ENCODE peak calls at places on chromosome 21, in seven cellular contexts. A is IMR-90, P is mesenchymal stem cell, Q is K562, N is adipocyte, T is mammary epithelial cell, B is MM.1S. S is an unnamed sample.

GRCh38 chr21:27422435-27422834 is 455.5 kb upstream of the ADAMTS5 start:
- DNase-seq in P (peak; percentile 45), B (no peak), A (peak; percentile 60), T (peak; percentile 32), Q (no peak), N (no peak), S (no peak)

GRCh38 chr21:21199342-21200102 is 201.3 kb downstream of the NCAM2 start:
- DNase-seq in N (no peak), A (no peak), Q (peak; percentile 50), T (no peak), B (no peak), P (no peak), S (no peak)

GRCh38 chr21:26409735-26410134 is 163.4 kb downstream of the CYYR1 start:
- DNase-seq in Q (no peak), A (no peak), N (no peak), B (no peak), P (no peak), T (no peak), S (no peak)

GRCh38 chr21:26365849-26366248 is 195.3 kb upstream of the APP start:
- DNase-seq in B (no peak), P (no peak), A (no peak), T (peak; percentile 61), Q (no peak), N (no peak), S (no peak)

GRCh38 chr21:21387891-21388290 is 389.7 kb downstream of the NCAM2 start:
- DNase-seq in N (no peak), T (no peak), B (no peak), A (no peak), P (no peak), Q (no peak), S (no peak)

GRCh38 chr21:43597052-43597451 is 62.2 kb downstream of the HSF2BP start:
- DNase-seq in Q (no peak), P (peak; percentile 83), T (peak; percentile 82), B (no peak), N (peak; percentile 67), A (peak; percentile 88), S (no peak)

GRCh38 chr21:38170283-38170682 is 86.5 kb upstream of the KCNJ15 start:
- DNase-seq in A (peak; percentile 12), B (peak; percentile 25), P (peak; percentile 30), N (no peak), T (peak; percentile 43), Q (peak; percentile 16), S (no peak)

GRCh38 chr21:37527716-37528115 is 161.1 kb downstream of the DYRK1A start:
- DNase-seq in B (no peak), Q (no peak), N (no peak), T (no peak), A (no peak), P (no peak), S (no peak)

GRCh38 chr21:39314155-39315027 is 959 bp upstream of the BRWD1 start:
- DNase-seq in P (peak; percentile 72), N (peak; percentile 77), A (peak; percentile 65), B (peak; percentile 58), T (peak; percentile 67), Q (peak; percentile 71), S (peak; percentile 63)

GRCh38 chr21:43921979-43922945 is 57.2 kb downstream of the AGPAT3 start:
- DNase-seq in T (no peak), Q (peak; percentile 96), B (no peak), A (peak; percentile 26), N (no peak), P (peak; percentile 48), S (no peak)

GRCh38 chr21:25759573-25759972 is 24.8 kb downstream of the GABPA start:
- DNase-seq in N (peak; percentile 55), Q (no peak), P (peak; percentile 17), B (no peak), A (peak; percentile 51), T (peak; percentile 4), S (no peak)

GRCh38 chr21:26005464-26005863 is 165.1 kb downstream of the APP start:
- DNase-seq in T (no peak), Q (no peak), N (no peak), P (no peak), A (no peak), B (peak; percentile 63), S (no peak)

GRCh38 chr21:25103500-25104207 is 503.6 kb downstream of the MRPL39 start:
- DNase-seq in B (no peak), Q (no peak), T (no peak), N (no peak), A (peak; percentile 35), P (no peak), S (no peak)

GRCh38 chr21:26512664-26513063 is 60.4 kb downstream of the CYYR1 start:
- DNase-seq in A (no peak), T (no peak), N (no peak), Q (no peak), P (no peak), B (no peak), S (no peak)

GRCh38 chr21:38295997-38296764 is 39.4 kb downstream of the KCNJ15 start:
- DNase-seq in N (no peak), B (no peak), Q (no peak), A (peak; percentile 31), P (peak; percentile 66), T (no peak), S (no peak)

GRCh38 chr21:24160528-24160927 is 1446.8 kb downstream of the MRPL39 start:
- DNase-seq in P (no peak), A (no peak), Q (no peak), N (peak; percentile 11), B (no peak), T (no peak), S (no peak)

DNA sequence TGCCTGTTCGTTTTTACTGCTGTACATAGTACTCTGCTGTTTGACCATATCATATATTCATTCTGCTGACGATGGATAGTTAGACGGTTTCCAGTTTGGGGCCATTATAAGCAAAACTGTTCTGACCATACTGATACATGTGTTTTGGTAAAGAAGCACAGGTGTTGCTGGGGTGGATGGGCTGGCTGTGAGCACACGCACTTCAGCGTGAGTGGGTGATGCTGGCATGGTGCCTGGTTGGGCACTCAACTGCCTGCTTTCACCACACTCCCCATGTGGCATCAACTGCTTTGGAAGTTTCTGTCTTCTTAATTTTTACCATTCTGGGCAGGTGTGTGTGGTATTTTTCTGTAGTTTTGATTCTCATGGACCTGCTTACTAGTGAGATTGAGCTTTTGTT is 37.3 kb downstream of the ADARB1 start:
- DNase-seq in P (no peak), A (no peak), B (no peak), Q (no peak), N (no peak), T (no peak), S (no peak)
- H3K9ac ChIP-seq in P (no peak overlapping the region), A (no peak overlapping the region), B (no peak overlapping the region), Q (no peak overlapping the region), N (no peak overlapping the region), T (no peak overlapping the region), S (no peak overlapping the region)

GRCh38 chr21:34701726-34702125 is 32.9 kb downstream of the CLIC6 start:
- DNase-seq in A (peak; percentile 56), T (no peak), B (no peak), Q (no peak), N (no peak), P (no peak), S (no peak)

GRCh38 chr21:34695434-34695833 is 26.6 kb downstream of the CLIC6 start:
- DNase-seq in P (peak; percentile 20), N (no peak), A (no peak), Q (no peak), B (peak; percentile 44), T (no peak), S (no peak)

GRCh38 chr21:34700605-34701004 is 31.8 kb downstream of the CLIC6 start:
- DNase-seq in Q (no peak), B (no peak), P (no peak), T (no peak), N (no peak), A (no peak), S (no peak)

GRCh38 chr21:34697826-34698225 is 29.0 kb downstream of the CLIC6 start:
- DNase-seq in A (no peak), B (no peak), P (no peak), N (no peak), Q (no peak), T (no peak), S (no peak)

GRCh38 chr21:34698270-34699015 is 29.6 kb downstream of the CLIC6 start:
- DNase-seq in T (no peak), B (no peak), N (no peak), Q (no peak), A (no peak), P (no peak), S (no peak)
- H3K9ac ChIP-seq in T (no peak overlapping the region), B (no peak overlapping the region), N (no peak overlapping the region), Q (no peak overlapping the region), A (no peak overlapping the region), P (no peak overlapping the region), S (no peak overlapping the region)

DNA sequence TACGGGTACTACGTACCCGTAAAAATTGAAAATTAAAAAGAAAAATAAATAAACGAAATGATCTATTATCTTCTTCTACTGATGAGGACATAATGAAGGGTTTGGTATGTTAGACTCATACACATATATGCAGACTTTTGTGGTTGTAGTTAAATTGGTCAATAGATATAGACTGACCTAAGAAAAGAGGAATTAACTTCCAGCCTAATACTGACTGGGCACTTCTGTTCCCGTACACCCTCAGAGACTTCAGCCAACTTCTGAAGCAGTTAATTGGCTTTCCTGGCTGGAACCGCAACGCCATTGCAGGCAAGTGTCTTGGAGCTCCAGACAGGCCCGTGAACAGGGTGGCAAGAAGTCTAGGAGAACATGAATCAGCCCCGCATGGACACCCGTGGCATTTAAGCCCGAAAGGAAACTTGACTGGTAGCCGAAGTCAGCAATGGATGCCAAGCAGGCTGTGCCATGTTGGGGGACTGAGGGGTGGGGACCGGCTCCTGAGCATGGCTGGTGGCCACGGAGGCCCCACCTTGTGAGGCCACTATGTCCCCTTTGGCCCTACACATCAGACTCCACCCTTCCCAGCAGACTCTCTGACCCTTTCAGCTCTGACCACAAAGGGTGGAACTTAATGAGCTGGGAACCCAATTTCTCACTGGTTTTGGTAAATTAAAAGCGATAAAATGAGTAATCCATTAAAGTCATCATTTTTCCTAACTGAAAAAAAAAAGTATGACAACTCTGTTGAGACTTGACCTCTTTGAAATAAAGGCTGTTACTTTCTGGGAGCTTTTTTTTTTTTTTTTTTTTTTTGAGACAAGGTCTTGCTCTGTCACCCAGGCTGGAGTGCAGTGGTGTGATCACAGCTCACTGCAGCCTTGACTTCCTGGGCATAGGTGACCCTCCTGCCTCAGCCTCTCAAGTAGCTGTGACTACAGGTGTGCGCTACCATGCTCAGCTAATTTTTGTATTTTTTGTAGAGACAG is 54.2 kb downstream of the RUNX1 start:
- DNase-seq in B (no peak), Q (peak; percentile 67), T (no peak), N (no peak), P (no peak), A (no peak), S (no peak)
- H3K9ac ChIP-seq in B (no peak overlapping the region), Q (peak overlapping the region; percentile 38), T (no peak overlapping the region), N (peak overlapping the region; percentile 74), P (no peak overlapping the region), A (no peak overlapping the region), S (no peak overlapping the region)

DNA sequence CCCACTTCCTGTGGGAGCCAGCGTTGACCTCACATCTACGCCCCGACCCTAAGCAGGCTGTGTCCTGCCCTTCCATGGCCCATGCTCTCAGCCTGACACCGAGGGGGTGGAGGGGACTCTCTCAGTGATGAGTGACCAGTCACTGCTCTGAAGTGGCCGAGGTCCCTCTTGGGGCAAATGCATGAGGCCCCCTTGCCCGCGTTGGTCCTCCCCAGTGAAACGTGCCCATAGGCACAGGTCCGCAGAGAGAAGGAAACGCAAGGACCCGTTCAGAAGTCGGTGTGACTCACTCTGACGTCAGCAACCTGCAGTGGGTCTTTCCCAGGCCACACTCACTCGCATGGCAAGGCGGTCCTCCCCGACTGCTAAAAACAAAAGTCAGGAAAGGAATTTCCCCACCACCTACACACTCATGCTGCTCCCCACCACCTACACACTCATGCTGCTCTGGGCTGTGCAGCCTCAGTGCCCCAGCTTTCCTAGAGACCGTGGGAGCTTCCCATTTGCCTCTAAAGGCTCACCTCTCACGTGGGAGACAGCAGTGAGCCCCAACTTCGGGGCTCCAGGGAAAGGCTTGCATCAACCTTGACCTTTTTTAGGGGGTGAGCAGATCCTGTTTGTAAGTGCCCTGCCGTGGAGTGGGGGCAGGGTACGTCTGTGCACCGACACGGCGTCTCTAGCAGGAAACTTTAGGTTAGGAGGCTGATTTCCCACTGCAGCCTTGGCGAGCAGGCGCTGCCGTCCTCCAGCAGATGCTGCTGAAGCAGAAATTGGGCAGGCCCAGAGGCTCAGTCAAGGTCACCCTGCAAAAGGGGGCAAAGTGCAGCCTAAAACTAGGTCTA is 11.4 kb downstream of the UBASH3A start:
- DNase-seq in P (peak; percentile 66), T (peak; percentile 93), Q (peak; percentile 62), N (peak; percentile 8), A (peak; percentile 78), B (no peak), S (no peak)
- H3K9ac ChIP-seq in P (no peak overlapping the region), T (no peak overlapping the region), Q (no peak overlapping the region), N (no peak overlapping the region), A (no peak overlapping the region), B (no peak overlapping the region), S (no peak overlapping the region)